ENCODE peak calls at places on chromosomes 12 and 14, in six cellular contexts. N is H1, O is GM23338, S is K562, T is WTC11, V is HepG2. E is an unnamed sample.

GRCh38 chr14:46344327-46344937 is 307.1 kb downstream of the RPL10L start:
- DNase-seq in N (no peak), O (peak), S (peak), T (no peak), V (peak), E (peak)

GRCh38 chr14:92677087-92677668 is 71.2 kb downstream of the LGMN start:
- DNase-seq in N (no peak), O (no peak), S (no peak), T (no peak), V (no peak), E (peak)

GRCh38 chr14:45068396-45068795 is 15.5 kb upstream of the PRPF39 start:
- DNase-seq in N (no peak), O (no peak), S (no peak), T (no peak), V (no peak), E (no peak)

GRCh38 chr14:98906123-98906995 is 365.6 kb downstream of the BCL11B start:
- DNase-seq in N (no peak), O (no peak), S (no peak), T (no peak), V (peak), E (no peak)

GRCh38 chr14:84343637-84344036 is 1186.3 kb upstream of the FLRT2 start:
- DNase-seq in N (no peak), O (no peak), S (no peak), T (no peak), V (no peak), E (no peak)

GRCh38 chr12:12999959-13000615 is at the start of gene HEBP1:
- DNase-seq in N (no peak), O (peak), S (peak), T (peak), V (peak), E (peak)

GRCh38 chr12:54207539-54208267 is 18.9 kb upstream of the SMUG1 start:
- DNase-seq in N (no peak), O (peak), S (peak), T (peak), V (peak), E (no peak)

GRCh38 chr14:22898302-22898894 is 15.4 kb downstream of the REM2 start:
- DNase-seq in N (no peak), O (no peak), S (no peak), T (no peak), V (no peak), E (no peak)

GRCh38 chr14:65352964-65353530 is 59.5 kb upstream of the FUT8 start:
- DNase-seq in N (no peak), O (no peak), S (no peak), T (no peak), V (no peak), E (no peak)

GRCh38 chr12:6534914-6535696 is 788 bp downstream of the GAPDH start:
- DNase-seq in N (no peak), O (peak), S (peak), T (peak), V (peak), E (no peak)

GRCh38 chr12:67517181-67517887 is 131.2 kb upstream of the DYRK2 start:
- DNase-seq in N (no peak), O (no peak), S (no peak), T (no peak), V (no peak), E (no peak)

GRCh38 chr14:70907996-70908917 is 998 bp downstream of the PCNX1 start:
- DNase-seq in N (peak), O (peak), S (peak), T (peak), V (peak), E (no peak)

GRCh38 chr14:34069854-34070582 is 119.1 kb upstream of the EGLN3 start:
- DNase-seq in N (no peak), O (no peak), S (no peak), T (no peak), V (no peak), E (no peak)

GRCh38 chr12:47651368-47652254 is 54.2 kb downstream of the RPAP3 start:
- DNase-seq in N (no peak), O (peak), S (no peak), T (peak), V (peak), E (peak)

GRCh38 chr12:30811966-30812365 is 57.2 kb upstream of the CAPRIN2 start:
- DNase-seq in N (no peak), O (no peak), S (no peak), T (no peak), V (no peak), E (no peak)

GRCh38 chr12:57868870-57869609 is 22.5 kb upstream of the CTDSP2 start:
- DNase-seq in N (no peak), O (peak), S (no peak), T (no peak), V (no peak), E (no peak)

GRCh38 chr12:75553865-75554555 is 42.6 kb upstream of the KRR1 start:
- DNase-seq in N (no peak), O (no peak), S (no peak), T (no peak), V (no peak), E (no peak)

GRCh38 chr14:75969126-75969525 is 12.7 kb downstream of the TGFB3 start:
- DNase-seq in N (no peak), O (no peak), S (no peak), T (no peak), V (no peak), E (no peak)

GRCh38 chr12:2490746-2491145 is 304.0 kb upstream of the FKBP4 start:
- DNase-seq in N (no peak), O (no peak), S (no peak), T (no peak), V (no peak), E (no peak)

GRCh38 chr14:67426983-67427601 is 15.1 kb upstream of the PLEK2 start:
- DNase-seq in N (peak), O (peak), S (peak), T (peak), V (peak), E (no peak)

GRCh38 chr12:6607751-6608591 is 792 bp upstream of the CHD4 start:
- DNase-seq in N (no peak), O (peak), S (peak), T (no peak), V (peak), E (peak)

GRCh38 chr12:82873951-82874350 is 187.2 kb downstream of the TMTC2 start:
- DNase-seq in N (no peak), O (no peak), S (no peak), T (no peak), V (no peak), E (no peak)

GRCh38 chr14:90599748-90600507 is 203.1 kb downstream of the CALM1 start:
- DNase-seq in N (no peak), O (no peak), S (no peak), T (no peak), V (peak), E (no peak)

GRCh38 chr12:94805749-94806148 is 155.4 kb upstream of the TMCC3 start:
- DNase-seq in N (no peak), O (no peak), S (no peak), T (no peak), V (no peak), E (no peak)

GRCh38 chr12:69608114-69608513 is 2.6 kb downstream of the LRRC10 start:
- DNase-seq in N (no peak), O (no peak), S (peak), T (no peak), V (no peak), E (no peak)

GRCh38 chr14:77190977-77191376 is 9.4 kb downstream of the TMEM63C start:
- DNase-seq in N (no peak), O (peak), S (no peak), T (no peak), V (no peak), E (no peak)

GRCh38 chr14:64720190-64720589 is 16.0 kb downstream of the PLEKHG3 start:
- DNase-seq in N (no peak), O (no peak), S (no peak), T (peak), V (peak), E (no peak)

GRCh38 chr12:21558100-21558679 is 32.1 kb downstream of the SPX start:
- DNase-seq in N (no peak), O (no peak), S (no peak), T (no peak), V (no peak), E (no peak)

GRCh38 chr14:49641697-49642129 is 6.7 kb upstream of the DNAAF2 start:
- DNase-seq in N (no peak), O (peak), S (no peak), T (no peak), V (peak), E (no peak)

GRCh38 chr14:60722836-60723217 is 1.3 kb downstream of the SIX4 start:
- DNase-seq in N (no peak), O (peak), S (peak), T (peak), V (no peak), E (no peak)

GRCh38 chr12:71877335-71878121 is 38.0 kb downstream of the TBC1D15 start:
- DNase-seq in N (no peak), O (no peak), S (peak), T (no peak), V (no peak), E (no peak)

GRCh38 chr12:54593135-54593534 is 4.7 kb upstream of the PPP1R1A start:
- DNase-seq in N (no peak), O (no peak), S (no peak), T (no peak), V (no peak), E (no peak)

GRCh38 chr12:14260011-14260993 is 105.2 kb upstream of the ATF7IP start:
- DNase-seq in N (peak), O (peak), S (peak), T (peak), V (peak), E (no peak)

GRCh38 chr12:95262808-95263207 is 45.2 kb downstream of the VEZT start:
- DNase-seq in N (no peak), O (no peak), S (no peak), T (no peak), V (no peak), E (no peak)

GRCh38 chr12:80277732-80278131 is 166.3 kb upstream of the PTPRQ start:
- DNase-seq in N (no peak), O (no peak), S (no peak), T (no peak), V (no peak), E (no peak)

GRCh38 chr12:73678335-73678734 is 859.3 kb upstream of the ATXN7L3B start:
- DNase-seq in N (no peak), O (no peak), S (no peak), T (no peak), V (no peak), E (no peak)

GRCh38 chr14:64520699-64521098 is 16.1 kb downstream of the ZBTB1 start:
- DNase-seq in N (no peak), O (no peak), S (no peak), T (no peak), V (no peak), E (no peak)

GRCh38 chr14:98694541-98694940 is 577.5 kb downstream of the BCL11B start:
- DNase-seq in N (no peak), O (no peak), S (no peak), T (no peak), V (no peak), E (no peak)

GRCh38 chr12:45989277-45989856 is 1.0 kb downstream of the SCAF11 start:
- DNase-seq in N (no peak), O (peak), S (no peak), T (no peak), V (no peak), E (no peak)
- TF ChIP-seq CREB1 in N (no peak), O (no peak), S (no peak), T (no peak), V (no peak), E (no peak)

DNA sequence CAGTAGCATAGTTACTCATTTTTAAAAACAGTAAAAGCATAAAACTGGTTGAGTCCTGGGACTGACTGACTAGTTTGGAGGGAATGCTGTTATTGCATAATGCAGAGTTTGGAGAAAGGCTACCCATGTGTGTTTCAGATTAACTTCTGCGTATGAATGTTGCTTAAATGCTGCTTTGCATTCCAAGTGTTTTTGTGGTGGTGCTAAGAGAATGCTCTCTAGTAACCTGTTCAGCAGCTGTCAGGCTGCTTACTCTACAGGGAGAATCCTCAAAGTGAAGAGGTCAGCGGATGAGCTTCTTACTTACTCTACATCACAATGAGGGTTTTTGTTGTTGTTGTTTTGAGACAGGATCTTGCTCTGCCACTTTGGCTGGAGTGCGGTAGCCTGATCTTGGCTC is 4.3 kb downstream of the DLST start:
- DNase-seq in N (no peak), O (peak), S (no peak), T (peak), V (no peak), E (no peak)
- TF ChIP-seq CREB1 in N (no peak), O (no peak), S (no peak), T (no peak), V (no peak), E (no peak)

DNA sequence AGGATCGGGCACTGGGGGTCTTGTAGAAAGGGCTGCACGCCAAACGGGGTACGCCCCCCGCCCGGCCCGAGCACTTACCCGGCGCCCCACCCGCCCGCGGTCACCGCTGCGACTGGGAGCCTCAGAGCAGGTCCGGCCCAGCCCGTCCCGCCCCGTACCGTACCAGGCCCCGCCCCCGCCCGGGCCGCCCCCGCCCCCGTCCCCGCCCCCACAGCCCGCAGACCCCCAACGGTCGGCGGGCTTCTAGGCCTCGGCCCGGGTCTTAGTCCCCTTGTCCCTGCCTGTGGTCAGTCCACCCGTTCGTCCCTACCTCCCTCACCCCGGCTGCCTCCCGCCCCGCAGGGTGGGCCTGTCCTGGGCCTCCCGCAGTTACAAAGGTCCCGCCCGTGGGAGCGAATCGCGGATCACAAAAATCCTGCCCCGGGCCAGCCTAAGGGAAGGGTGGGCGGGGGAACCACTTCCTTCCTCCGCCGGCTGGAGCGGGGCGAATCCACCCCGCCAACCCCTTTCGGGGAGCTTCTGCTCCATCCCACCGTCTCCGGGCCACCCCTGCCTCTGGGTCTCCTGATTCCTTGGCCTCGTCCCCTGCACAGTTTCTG is at the start of gene HVCN1:
- DNase-seq in N (no peak), O (peak), S (peak), T (peak), V (no peak), E (no peak)
- TF ChIP-seq CREB1 in N (no peak), O (no peak), S (no peak), T (no peak), V (no peak), E (no peak)

DNA sequence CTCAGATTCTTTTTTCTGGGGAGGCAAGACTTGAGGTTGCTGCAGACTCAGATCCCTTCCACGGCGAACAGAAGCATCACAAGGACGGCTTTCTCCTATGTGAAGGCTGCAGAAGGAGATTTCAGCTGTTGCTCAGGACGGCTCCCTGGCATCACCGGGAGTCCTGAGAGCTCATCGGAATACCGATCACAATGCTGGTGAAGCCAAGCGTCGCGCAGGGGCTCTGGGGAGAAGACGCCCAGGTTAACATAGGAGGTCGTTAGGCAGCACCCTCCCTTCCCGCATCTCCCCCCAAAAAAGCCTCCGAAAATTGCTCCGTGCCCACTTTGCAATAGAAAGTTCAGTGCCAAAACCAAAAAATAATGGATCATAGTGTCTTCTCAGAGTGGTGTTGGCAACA is 127.2 kb upstream of the TMEM132D start:
- DNase-seq in N (no peak), O (no peak), S (no peak), T (no peak), V (no peak), E (no peak)
- TF ChIP-seq CREB1 in N (no peak), O (no peak), S (no peak), T (no peak), V (no peak), E (no peak)

GRCh38 chr14:100153560-100153959 is 5.9 kb downstream of the DEGS2 start:
- DNase-seq in N (no peak), O (no peak), S (no peak), T (no peak), V (no peak), E (no peak)

GRCh38 chr14:100149789-100150611 is 9.4 kb downstream of the DEGS2 start:
- DNase-seq in N (no peak), O (no peak), S (no peak), T (no peak), V (no peak), E (no peak)

GRCh38 chr14:100148837-100149731 is 10.4 kb downstream of the DEGS2 start:
- DNase-seq in N (no peak), O (no peak), S (no peak), T (no peak), V (no peak), E (no peak)

GRCh38 chr14:100152091-100152490 is 7.4 kb downstream of the DEGS2 start:
- DNase-seq in N (no peak), O (no peak), S (no peak), T (no peak), V (no peak), E (no peak)

GRCh38 chr14:100150932-100151587 is 8.4 kb downstream of the DEGS2 start:
- DNase-seq in N (no peak), O (no peak), S (no peak), T (no peak), V (no peak), E (no peak)
- TF ChIP-seq CREB1 in N (no peak), O (no peak), S (no peak), T (no peak), V (no peak), E (no peak)

GRCh38 chr12:118356809-118357326 is 15.8 kb downstream of the TAOK3 start:
- DNase-seq in N (no peak), O (no peak), S (no peak), T (no peak), V (no peak), E (no peak)

GRCh38 chr12:118357327-118358007 is 15.2 kb downstream of the TAOK3 start:
- DNase-seq in N (no peak), O (no peak), S (peak), T (no peak), V (no peak), E (peak)

GRCh38 chr12:118355838-118356237 is 16.9 kb downstream of the TAOK3 start:
- DNase-seq in N (no peak), O (no peak), S (no peak), T (no peak), V (no peak), E (no peak)

GRCh38 chr12:118358008-118358359 is 14.7 kb downstream of the TAOK3 start:
- DNase-seq in N (no peak), O (no peak), S (no peak), T (no peak), V (no peak), E (no peak)

GRCh38 chr12:118354903-118355302 is 17.8 kb downstream of the TAOK3 start:
- DNase-seq in N (no peak), O (no peak), S (no peak), T (no peak), V (no peak), E (no peak)
- TF ChIP-seq CREB1 in N (no peak), O (no peak), S (no peak), T (no peak), V (no peak), E (no peak)

GRCh38 chr12:501722-502447 is 42.1 kb downstream of the B4GALNT3 start:
- DNase-seq in N (no peak), O (no peak), S (no peak), T (no peak), V (no peak), E (no peak)

GRCh38 chr12:507261-507853 is 47.6 kb downstream of the B4GALNT3 start:
- DNase-seq in N (no peak), O (no peak), S (no peak), T (no peak), V (no peak), E (no peak)

GRCh38 chr12:505221-505620 is 45.5 kb downstream of the B4GALNT3 start:
- DNase-seq in N (no peak), O (no peak), S (no peak), T (no peak), V (no peak), E (no peak)

GRCh38 chr12:499837-500458 is 40.2 kb downstream of the B4GALNT3 start:
- DNase-seq in N (no peak), O (no peak), S (no peak), T (no peak), V (no peak), E (no peak)

GRCh38 chr12:503111-503761 is 43.5 kb downstream of the B4GALNT3 start:
- DNase-seq in N (no peak), O (no peak), S (no peak), T (no peak), V (no peak), E (no peak)
- TF ChIP-seq CREB1 in N (no peak), O (no peak), S (no peak), T (no peak), V (no peak), E (no peak)

GRCh38 chr14:104895786-104896642 is 28.7 kb upstream of the PLD4 start:
- DNase-seq in N (no peak), O (no peak), S (no peak), T (no peak), V (no peak), E (no peak)
- TF ChIP-seq CREB1 in N (no peak), O (no peak), S (no peak), T (no peak), V (no peak), E (no peak)

E was measured in GM12878.